ENCODE peak calls at places on chromosomes 13 and 19, in six cellular contexts. One of them, this sample, is unnamed.

GRCh38 chr19:29337029-29337428 is 124.1 kb upstream of the UQCRFS1 start:
- DNase-seq in prostate gland: no peak
- DNase-seq in GM23338: no peak
- DNase-seq in stomach: no peak
- DNase-seq in HCT116: no peak
- DNase-seq in HepG2: no peak
- DNase-seq in this sample: no peak

GRCh38 chr13:112346173-112346898 is 29.8 kb upstream of the SPACA7 start:
- DNase-seq in HepG2: no peak
- DNase-seq in stomach: no peak
- DNase-seq in prostate gland: no peak
- DNase-seq in HCT116: peak; percentile 18
- DNase-seq in GM23338: peak; percentile 53
- DNase-seq in this sample: no peak

GRCh38 chr13:113064000-113064533 is 41.5 kb upstream of the F7 start:
- DNase-seq in prostate gland: no peak
- DNase-seq in stomach: no peak
- DNase-seq in HCT116: no peak
- DNase-seq in GM23338: no peak
- DNase-seq in HepG2: no peak
- DNase-seq in this sample: no peak

GRCh38 chr19:18290250-18291018 is 9.0 kb upstream of the JUND start:
- DNase-seq in HepG2: no peak
- DNase-seq in HCT116: no peak
- DNase-seq in prostate gland: no peak
- DNase-seq in GM23338: no peak
- DNase-seq in stomach: peak; percentile 40
- DNase-seq in this sample: no peak

GRCh38 chr13:113297370-113297871 is 382 bp downstream of the LAMP1 start:
- DNase-seq in GM23338: peak; percentile 34
- DNase-seq in prostate gland: no peak
- DNase-seq in HCT116: no peak
- DNase-seq in stomach: no peak
- DNase-seq in HepG2: no peak
- DNase-seq in this sample: no peak

GRCh38 chr19:10115392-10116084 is 4.0 kb downstream of the P2RY11 start:
- DNase-seq in prostate gland: no peak
- DNase-seq in HepG2: no peak
- DNase-seq in stomach: no peak
- DNase-seq in HCT116: no peak
- DNase-seq in GM23338: no peak
- DNase-seq in this sample: no peak

GRCh38 chr19:53394974-53395839 is at the start of gene ZNF765:
- DNase-seq in prostate gland: peak; percentile 95
- DNase-seq in HepG2: peak; percentile 79
- DNase-seq in HCT116: peak; percentile 68
- DNase-seq in stomach: peak; percentile 97
- DNase-seq in GM23338: peak; percentile 98
- DNase-seq in this sample: peak; percentile 80

GRCh38 chr19:3515891-3516422 is 9.8 kb downstream of the FZR1 start:
- DNase-seq in HCT116: no peak
- DNase-seq in prostate gland: no peak
- DNase-seq in GM23338: no peak
- DNase-seq in stomach: no peak
- DNase-seq in HepG2: no peak
- DNase-seq in this sample: no peak

GRCh38 chr13:99987180-99988047 is 5.8 kb downstream of the ZIC2 start:
- DNase-seq in HepG2: no peak
- DNase-seq in HCT116: no peak
- DNase-seq in prostate gland: no peak
- DNase-seq in GM23338: peak; percentile 40
- DNase-seq in stomach: no peak
- DNase-seq in this sample: no peak

GRCh38 chr13:49584771-49585182 is 581 bp downstream of the RCBTB1 start:
- DNase-seq in stomach: no peak
- DNase-seq in HCT116: no peak
- DNase-seq in GM23338: peak; percentile 31
- DNase-seq in prostate gland: no peak
- DNase-seq in HepG2: no peak
- DNase-seq in this sample: no peak

GRCh38 chr19:43505941-43506340 is 1.4 kb upstream of the PHLDB3 start:
- DNase-seq in stomach: no peak
- DNase-seq in GM23338: no peak
- DNase-seq in HepG2: no peak
- DNase-seq in HCT116: no peak
- DNase-seq in prostate gland: no peak
- DNase-seq in this sample: no peak

GRCh38 chr13:35768551-35768950 is 292.1 kb upstream of the MAB21L1 start:
- DNase-seq in HCT116: no peak
- DNase-seq in HepG2: no peak
- DNase-seq in GM23338: no peak
- DNase-seq in stomach: no peak
- DNase-seq in prostate gland: no peak
- DNase-seq in this sample: no peak

GRCh38 chr19:55209430-55210119 is at the start of gene PTPRH:
- DNase-seq in GM23338: no peak
- DNase-seq in HCT116: no peak
- DNase-seq in HepG2: no peak
- DNase-seq in prostate gland: no peak
- DNase-seq in stomach: peak; percentile 72
- DNase-seq in this sample: no peak

GRCh38 chr19:2010135-2010668 is 5.3 kb downstream of the BTBD2 start:
- DNase-seq in HepG2: no peak
- DNase-seq in HCT116: no peak
- DNase-seq in GM23338: no peak
- DNase-seq in stomach: no peak
- DNase-seq in prostate gland: no peak
- DNase-seq in this sample: no peak

GRCh38 chr13:100818706-100819105 is 144.1 kb upstream of the TMTC4 start:
- DNase-seq in GM23338: no peak
- DNase-seq in HCT116: no peak
- DNase-seq in stomach: peak; percentile 47
- DNase-seq in HepG2: no peak
- DNase-seq in prostate gland: no peak
- DNase-seq in this sample: no peak

GRCh38 chr19:28914173-28914572 is 298.8 kb downstream of the UQCRFS1 start:
- DNase-seq in GM23338: no peak
- DNase-seq in HepG2: no peak
- DNase-seq in prostate gland: no peak
- DNase-seq in stomach: no peak
- DNase-seq in HCT116: no peak
- DNase-seq in this sample: no peak

GRCh38 chr19:43450545-43450997 is 14.8 kb downstream of the LYPD3 start:
- DNase-seq in HCT116: no peak
- DNase-seq in HepG2: no peak
- DNase-seq in prostate gland: no peak
- DNase-seq in stomach: no peak
- DNase-seq in GM23338: no peak
- DNase-seq in this sample: no peak

GRCh38 chr19:53509845-53510244 is 28.1 kb upstream of the ZNF331 start:
- DNase-seq in HepG2: no peak
- DNase-seq in prostate gland: no peak
- DNase-seq in GM23338: no peak
- DNase-seq in stomach: no peak
- DNase-seq in HCT116: no peak
- DNase-seq in this sample: no peak

GRCh38 chr13:105969761-105970160 is 565.7 kb downstream of the EFNB2 start:
- DNase-seq in GM23338: no peak
- DNase-seq in HepG2: no peak
- DNase-seq in HCT116: peak; percentile 38
- DNase-seq in prostate gland: no peak
- DNase-seq in stomach: no peak
- DNase-seq in this sample: no peak

GRCh38 chr13:77692746-77693448 is 4.6 kb upstream of the SLAIN1 start:
- DNase-seq in GM23338: no peak
- DNase-seq in HepG2: peak; percentile 39
- DNase-seq in prostate gland: no peak
- DNase-seq in stomach: no peak
- DNase-seq in HCT116: no peak
- DNase-seq in this sample: no peak

GRCh38 chr13:57138988-57139387 is 1.7 kb upstream of the PRR20A start:
- DNase-seq in HepG2: no peak
- DNase-seq in stomach: no peak
- DNase-seq in GM23338: no peak
- DNase-seq in prostate gland: no peak
- DNase-seq in HCT116: no peak
- DNase-seq in this sample: no peak

GRCh38 chr13:75762066-75762937 is 126.2 kb downstream of the LMO7 start:
- DNase-seq in HCT116: no peak
- DNase-seq in stomach: peak; percentile 26
- DNase-seq in prostate gland: peak; percentile 46
- DNase-seq in HepG2: peak; percentile 15
- DNase-seq in GM23338: no peak
- DNase-seq in this sample: no peak

GRCh38 chr13:28819046-28819747 is 942 bp upstream of the MTUS2 start:
- DNase-seq in prostate gland: no peak
- DNase-seq in stomach: no peak
- DNase-seq in HCT116: no peak
- DNase-seq in HepG2: no peak
- DNase-seq in GM23338: peak; percentile 73
- DNase-seq in this sample: no peak

GRCh38 chr19:10690351-10690781 is 10.9 kb upstream of the QTRT1 start:
- DNase-seq in HepG2: no peak
- DNase-seq in prostate gland: no peak
- DNase-seq in stomach: peak; percentile 59
- DNase-seq in GM23338: no peak
- DNase-seq in HCT116: no peak
- DNase-seq in this sample: no peak

GRCh38 chr19:39417463-39418181 is 5.2 kb downstream of the PLEKHG2 start:
- DNase-seq in GM23338: no peak
- DNase-seq in HepG2: no peak
- DNase-seq in prostate gland: no peak
- DNase-seq in stomach: no peak
- DNase-seq in HCT116: no peak
- DNase-seq in this sample: no peak

GRCh38 chr13:95564091-95564490 is 11.6 kb downstream of the CLDN10 start:
- DNase-seq in GM23338: no peak
- DNase-seq in HepG2: no peak
- DNase-seq in stomach: no peak
- DNase-seq in prostate gland: no peak
- DNase-seq in HCT116: no peak
- DNase-seq in this sample: no peak

GRCh38 chr13:95556981-95557380 is 4.5 kb downstream of the CLDN10 start:
- DNase-seq in GM23338: no peak
- DNase-seq in HCT116: no peak
- DNase-seq in HepG2: no peak
- DNase-seq in stomach: no peak
- DNase-seq in prostate gland: no peak
- DNase-seq in this sample: no peak

GRCh38 chr13:95553614-95554385 is 1.3 kb downstream of the CLDN10 start:
- DNase-seq in HepG2: no peak
- DNase-seq in stomach: no peak
- DNase-seq in prostate gland: no peak
- DNase-seq in HCT116: no peak
- DNase-seq in GM23338: peak; percentile 57
- DNase-seq in this sample: no peak

GRCh38 chr13:95560387-95560786 is 7.9 kb downstream of the CLDN10 start:
- DNase-seq in stomach: no peak
- DNase-seq in prostate gland: no peak
- DNase-seq in HepG2: no peak
- DNase-seq in GM23338: no peak
- DNase-seq in HCT116: no peak
- DNase-seq in this sample: no peak

DNA sequence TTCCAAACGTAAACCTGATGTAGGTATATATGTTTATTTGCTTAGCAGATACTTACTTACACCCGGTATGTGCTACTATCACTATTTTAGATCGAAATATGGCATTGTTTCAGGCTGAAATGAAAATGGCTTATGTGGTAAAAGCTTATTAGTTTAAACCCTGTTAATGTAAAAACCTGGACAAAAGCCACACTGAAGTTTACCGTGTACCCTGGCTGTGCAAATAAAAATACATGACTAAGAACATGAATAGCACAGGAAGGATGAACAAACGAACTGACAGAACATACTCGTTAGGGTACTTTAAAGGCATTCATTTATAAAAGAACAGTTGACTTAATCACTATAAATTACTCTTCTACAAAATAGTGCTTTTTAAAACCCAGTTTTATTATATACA is 6.6 kb downstream of the CLDN10 start:
- DNase-seq in HCT116: no peak
- DNase-seq in stomach: no peak
- DNase-seq in prostate gland: peak; percentile 25
- DNase-seq in HepG2: no peak
- DNase-seq in GM23338: no peak
- DNase-seq in this sample: no peak
- TF ChIP-seq POLR2AphosphoS5 in HCT116: no peak
- TF ChIP-seq POLR2AphosphoS5 in stomach: no peak
- TF ChIP-seq POLR2AphosphoS5 in prostate gland: no peak
- TF ChIP-seq POLR2AphosphoS5 in HepG2: no peak
- TF ChIP-seq POLR2AphosphoS5 in GM23338: no peak
- TF ChIP-seq POLR2AphosphoS5 in this sample: no peak

GRCh38 chr19:45478454-45479238 is 10.8 kb downstream of the FOSB start:
- DNase-seq in GM23338: peak; percentile 95
- DNase-seq in HCT116: peak; percentile 95
- DNase-seq in stomach: peak; percentile 86
- DNase-seq in HepG2: peak; percentile 91
- DNase-seq in prostate gland: peak; percentile 87
- DNase-seq in this sample: peak; percentile 68
- TF ChIP-seq POLR2AphosphoS5 in GM23338: no peak
- TF ChIP-seq POLR2AphosphoS5 in HCT116: peak; percentile 88
- TF ChIP-seq POLR2AphosphoS5 in stomach: peak; percentile 46
- TF ChIP-seq POLR2AphosphoS5 in HepG2: no peak
- TF ChIP-seq POLR2AphosphoS5 in prostate gland: peak; percentile 79
- TF ChIP-seq POLR2AphosphoS5 in this sample: peak; percentile 68

GRCh38 chr13:103098535-103098934 is 32.3 kb upstream of the SLC10A2 start:
- DNase-seq in stomach: no peak
- DNase-seq in prostate gland: no peak
- DNase-seq in GM23338: no peak
- DNase-seq in HepG2: no peak
- DNase-seq in HCT116: no peak
- DNase-seq in this sample: no peak
- TF ChIP-seq POLR2AphosphoS5 in stomach: no peak
- TF ChIP-seq POLR2AphosphoS5 in prostate gland: no peak
- TF ChIP-seq POLR2AphosphoS5 in GM23338: no peak
- TF ChIP-seq POLR2AphosphoS5 in HepG2: no peak
- TF ChIP-seq POLR2AphosphoS5 in HCT116: no peak
- TF ChIP-seq POLR2AphosphoS5 in this sample: no peak

GRCh38 chr13:46606915-46607413 is 54.0 kb downstream of the LRCH1 start:
- DNase-seq in GM23338: no peak
- DNase-seq in HepG2: no peak
- DNase-seq in stomach: no peak
- DNase-seq in HCT116: no peak
- DNase-seq in prostate gland: no peak
- DNase-seq in this sample: no peak

GRCh38 chr13:46605089-46605488 is 52.1 kb downstream of the LRCH1 start:
- DNase-seq in HCT116: no peak
- DNase-seq in GM23338: no peak
- DNase-seq in stomach: peak; percentile 77
- DNase-seq in HepG2: no peak
- DNase-seq in prostate gland: peak; percentile 83
- DNase-seq in this sample: no peak

GRCh38 chr13:46604226-46604968 is 51.4 kb downstream of the LRCH1 start:
- DNase-seq in stomach: no peak
- DNase-seq in GM23338: no peak
- DNase-seq in HCT116: no peak
- DNase-seq in prostate gland: peak; percentile 23
- DNase-seq in HepG2: peak; percentile 25
- DNase-seq in this sample: no peak

GRCh38 chr13:46607768-46608553 is 55.0 kb downstream of the LRCH1 start:
- DNase-seq in HepG2: peak; percentile 92
- DNase-seq in GM23338: no peak
- DNase-seq in stomach: no peak
- DNase-seq in prostate gland: no peak
- DNase-seq in HCT116: peak; percentile 43
- DNase-seq in this sample: no peak

GRCh38 chr13:46605824-46606554 is 53.0 kb downstream of the LRCH1 start:
- DNase-seq in HepG2: no peak
- DNase-seq in prostate gland: no peak
- DNase-seq in stomach: no peak
- DNase-seq in GM23338: no peak
- DNase-seq in HCT116: no peak
- DNase-seq in this sample: no peak
- TF ChIP-seq POLR2AphosphoS5 in HepG2: no peak
- TF ChIP-seq POLR2AphosphoS5 in prostate gland: no peak
- TF ChIP-seq POLR2AphosphoS5 in stomach: no peak
- TF ChIP-seq POLR2AphosphoS5 in GM23338: no peak
- TF ChIP-seq POLR2AphosphoS5 in HCT116: no peak
- TF ChIP-seq POLR2AphosphoS5 in this sample: no peak